ENCODE peak calls at places on chromosome 1, in eight cellular contexts. One of them, this sample, is unnamed.

GRCh38 chr1:47399841-47400144 is 16.3 kb upstream of the FOXE3 start:
- DNase-seq in EL: no peak
- DNase-seq in AG08396: no peak
- DNase-seq in fibroblast of villous mesenchyme: no peak
- DNase-seq in Calu3: no peak
- DNase-seq in cardiac muscle cell: no peak
- DNase-seq in HS-5: no peak
- DNase-seq in stimulated activated CD8-positive, alpha-beta memory T cell treated with anti-CD3 and anti-CD28 coated beads, Interleukin-7, amount 100 ng/mL, for 24 hours: no peak
- DNase-seq in this sample: no peak

GRCh38 chr1:162136760-162137537 is 67.5 kb downstream of the NOS1AP start:
- DNase-seq in Calu3: peak; percentile 38
- DNase-seq in AG08396: peak; percentile 75
- DNase-seq in HS-5: peak; percentile 76
- DNase-seq in stimulated activated CD8-positive, alpha-beta memory T cell treated with anti-CD3 and anti-CD28 coated beads, Interleukin-7, amount 100 ng/mL, for 24 hours: no peak
- DNase-seq in EL: peak; percentile 89
- DNase-seq in cardiac muscle cell: no peak
- DNase-seq in fibroblast of villous mesenchyme: peak; percentile 76
- DNase-seq in this sample: peak; percentile 74

GRCh38 chr1:205294175-205294913 is 27.2 kb downstream of the NUAK2 start:
- DNase-seq in AG08396: peak; percentile 71
- DNase-seq in cardiac muscle cell: no peak
- DNase-seq in fibroblast of villous mesenchyme: peak; percentile 96
- DNase-seq in HS-5: peak; percentile 92
- DNase-seq in Calu3: no peak
- DNase-seq in stimulated activated CD8-positive, alpha-beta memory T cell treated with anti-CD3 and anti-CD28 coated beads, Interleukin-7, amount 100 ng/mL, for 24 hours: no peak
- DNase-seq in EL: peak; percentile 98
- DNase-seq in this sample: peak; percentile 88

GRCh38 chr1:182754915-182755314 is 34.7 kb upstream of the NPL start:
- DNase-seq in AG08396: no peak
- DNase-seq in HS-5: no peak
- DNase-seq in fibroblast of villous mesenchyme: no peak
- DNase-seq in Calu3: no peak
- DNase-seq in EL: no peak
- DNase-seq in stimulated activated CD8-positive, alpha-beta memory T cell treated with anti-CD3 and anti-CD28 coated beads, Interleukin-7, amount 100 ng/mL, for 24 hours: no peak
- DNase-seq in cardiac muscle cell: no peak
- DNase-seq in this sample: no peak

GRCh38 chr1:58717979-58718378 is 18.1 kb upstream of the MYSM1 start:
- DNase-seq in stimulated activated CD8-positive, alpha-beta memory T cell treated with anti-CD3 and anti-CD28 coated beads, Interleukin-7, amount 100 ng/mL, for 24 hours: no peak
- DNase-seq in Calu3: no peak
- DNase-seq in cardiac muscle cell: no peak
- DNase-seq in HS-5: no peak
- DNase-seq in fibroblast of villous mesenchyme: no peak
- DNase-seq in EL: no peak
- DNase-seq in AG08396: no peak
- DNase-seq in this sample: no peak

GRCh38 chr1:174023438-174023837 is 1.3 kb upstream of the RC3H1 start:
- DNase-seq in EL: no peak
- DNase-seq in fibroblast of villous mesenchyme: no peak
- DNase-seq in cardiac muscle cell: peak; percentile 47
- DNase-seq in stimulated activated CD8-positive, alpha-beta memory T cell treated with anti-CD3 and anti-CD28 coated beads, Interleukin-7, amount 100 ng/mL, for 24 hours: no peak
- DNase-seq in AG08396: no peak
- DNase-seq in Calu3: peak; percentile 76
- DNase-seq in HS-5: no peak
- DNase-seq in this sample: peak; percentile 28

GRCh38 chr1:227437495-227438008 is 119.3 kb upstream of the CDC42BPA start:
- DNase-seq in AG08396: peak; percentile 70
- DNase-seq in stimulated activated CD8-positive, alpha-beta memory T cell treated with anti-CD3 and anti-CD28 coated beads, Interleukin-7, amount 100 ng/mL, for 24 hours: no peak
- DNase-seq in fibroblast of villous mesenchyme: peak; percentile 70
- DNase-seq in Calu3: no peak
- DNase-seq in HS-5: no peak
- DNase-seq in cardiac muscle cell: peak; percentile 35
- DNase-seq in EL: peak; percentile 72
- DNase-seq in this sample: peak; percentile 61

GRCh38 chr1:185040333-185040732 is 5.0 kb upstream of the RNF2 start:
- DNase-seq in fibroblast of villous mesenchyme: no peak
- DNase-seq in cardiac muscle cell: no peak
- DNase-seq in stimulated activated CD8-positive, alpha-beta memory T cell treated with anti-CD3 and anti-CD28 coated beads, Interleukin-7, amount 100 ng/mL, for 24 hours: no peak
- DNase-seq in EL: no peak
- DNase-seq in Calu3: no peak
- DNase-seq in HS-5: no peak
- DNase-seq in AG08396: no peak
- DNase-seq in this sample: no peak

GRCh38 chr1:234862944-234863515 is 253.1 kb upstream of the IRF2BP2 start:
- DNase-seq in AG08396: peak; percentile 63
- DNase-seq in EL: peak; percentile 73
- DNase-seq in fibroblast of villous mesenchyme: peak; percentile 83
- DNase-seq in Calu3: no peak
- DNase-seq in cardiac muscle cell: no peak
- DNase-seq in HS-5: no peak
- DNase-seq in stimulated activated CD8-positive, alpha-beta memory T cell treated with anti-CD3 and anti-CD28 coated beads, Interleukin-7, amount 100 ng/mL, for 24 hours: no peak
- DNase-seq in this sample: peak; percentile 84

GRCh38 chr1:107594541-107594940 is 370.4 kb downstream of the VAV3 start:
- DNase-seq in EL: no peak
- DNase-seq in AG08396: no peak
- DNase-seq in stimulated activated CD8-positive, alpha-beta memory T cell treated with anti-CD3 and anti-CD28 coated beads, Interleukin-7, amount 100 ng/mL, for 24 hours: no peak
- DNase-seq in Calu3: no peak
- DNase-seq in HS-5: no peak
- DNase-seq in fibroblast of villous mesenchyme: peak; percentile 37
- DNase-seq in cardiac muscle cell: no peak
- DNase-seq in this sample: peak; percentile 40

GRCh38 chr1:44724408-44725308 is 6.3 kb downstream of the RNU5D-1 start:
- DNase-seq in fibroblast of villous mesenchyme: no peak
- DNase-seq in cardiac muscle cell: no peak
- DNase-seq in HS-5: no peak
- DNase-seq in AG08396: no peak
- DNase-seq in stimulated activated CD8-positive, alpha-beta memory T cell treated with anti-CD3 and anti-CD28 coated beads, Interleukin-7, amount 100 ng/mL, for 24 hours: no peak
- DNase-seq in EL: no peak
- DNase-seq in Calu3: no peak
- DNase-seq in this sample: no peak

GRCh38 chr1:181144238-181144637 is 55.7 kb downstream of the IER5 start:
- DNase-seq in Calu3: no peak
- DNase-seq in EL: no peak
- DNase-seq in HS-5: no peak
- DNase-seq in fibroblast of villous mesenchyme: no peak
- DNase-seq in cardiac muscle cell: no peak
- DNase-seq in stimulated activated CD8-positive, alpha-beta memory T cell treated with anti-CD3 and anti-CD28 coated beads, Interleukin-7, amount 100 ng/mL, for 24 hours: no peak
- DNase-seq in AG08396: no peak
- DNase-seq in this sample: no peak

GRCh38 chr1:46969014-46969619 is 27.8 kb upstream of the CYP4A11 start:
- DNase-seq in Calu3: no peak
- DNase-seq in stimulated activated CD8-positive, alpha-beta memory T cell treated with anti-CD3 and anti-CD28 coated beads, Interleukin-7, amount 100 ng/mL, for 24 hours: no peak
- DNase-seq in AG08396: no peak
- DNase-seq in EL: no peak
- DNase-seq in fibroblast of villous mesenchyme: no peak
- DNase-seq in HS-5: no peak
- DNase-seq in cardiac muscle cell: no peak
- DNase-seq in this sample: no peak

GRCh38 chr1:228297822-228298221 is 90.0 kb downstream of the OBSCN start:
- DNase-seq in HS-5: no peak
- DNase-seq in AG08396: no peak
- DNase-seq in fibroblast of villous mesenchyme: no peak
- DNase-seq in stimulated activated CD8-positive, alpha-beta memory T cell treated with anti-CD3 and anti-CD28 coated beads, Interleukin-7, amount 100 ng/mL, for 24 hours: no peak
- DNase-seq in Calu3: no peak
- DNase-seq in cardiac muscle cell: no peak
- DNase-seq in EL: no peak
- DNase-seq in this sample: no peak

GRCh38 chr1:92538413-92539061 is 51.8 kb upstream of the GFI1 start:
- DNase-seq in HS-5: no peak
- DNase-seq in Calu3: no peak
- DNase-seq in EL: peak; percentile 29
- DNase-seq in fibroblast of villous mesenchyme: no peak
- DNase-seq in AG08396: no peak
- DNase-seq in cardiac muscle cell: no peak
- DNase-seq in stimulated activated CD8-positive, alpha-beta memory T cell treated with anti-CD3 and anti-CD28 coated beads, Interleukin-7, amount 100 ng/mL, for 24 hours: no peak
- DNase-seq in this sample: no peak

GRCh38 chr1:106620521-106620954 is 435.9 kb upstream of the PRMT6 start:
- DNase-seq in HS-5: peak; percentile 70
- DNase-seq in fibroblast of villous mesenchyme: peak; percentile 5
- DNase-seq in Calu3: peak; percentile 44
- DNase-seq in EL: peak; percentile 23
- DNase-seq in stimulated activated CD8-positive, alpha-beta memory T cell treated with anti-CD3 and anti-CD28 coated beads, Interleukin-7, amount 100 ng/mL, for 24 hours: no peak
- DNase-seq in AG08396: no peak
- DNase-seq in cardiac muscle cell: no peak
- DNase-seq in this sample: peak; percentile 31

GRCh38 chr1:100299521-100300222 is 33.7 kb downstream of the RTCA start:
- DNase-seq in stimulated activated CD8-positive, alpha-beta memory T cell treated with anti-CD3 and anti-CD28 coated beads, Interleukin-7, amount 100 ng/mL, for 24 hours: no peak
- DNase-seq in cardiac muscle cell: no peak
- DNase-seq in AG08396: no peak
- DNase-seq in fibroblast of villous mesenchyme: no peak
- DNase-seq in EL: no peak
- DNase-seq in HS-5: no peak
- DNase-seq in Calu3: no peak
- DNase-seq in this sample: no peak

GRCh38 chr1:156858555-156858956 is 361 bp downstream of the INSRR start:
- DNase-seq in stimulated activated CD8-positive, alpha-beta memory T cell treated with anti-CD3 and anti-CD28 coated beads, Interleukin-7, amount 100 ng/mL, for 24 hours: no peak
- DNase-seq in cardiac muscle cell: no peak
- DNase-seq in AG08396: no peak
- DNase-seq in Calu3: no peak
- DNase-seq in HS-5: no peak
- DNase-seq in EL: no peak
- DNase-seq in fibroblast of villous mesenchyme: no peak
- DNase-seq in this sample: no peak

GRCh38 chr1:204207136-204207616 is 6.6 kb downstream of the GOLT1A start:
- DNase-seq in fibroblast of villous mesenchyme: peak; percentile 22
- DNase-seq in stimulated activated CD8-positive, alpha-beta memory T cell treated with anti-CD3 and anti-CD28 coated beads, Interleukin-7, amount 100 ng/mL, for 24 hours: peak; percentile 58
- DNase-seq in EL: peak; percentile 41
- DNase-seq in Calu3: peak; percentile 87
- DNase-seq in AG08396: peak; percentile 80
- DNase-seq in HS-5: no peak
- DNase-seq in cardiac muscle cell: peak; percentile 79
- DNase-seq in this sample: no peak

GRCh38 chr1:210363119-210363518 is 34.4 kb downstream of the HHAT start:
- DNase-seq in HS-5: no peak
- DNase-seq in stimulated activated CD8-positive, alpha-beta memory T cell treated with anti-CD3 and anti-CD28 coated beads, Interleukin-7, amount 100 ng/mL, for 24 hours: no peak
- DNase-seq in cardiac muscle cell: no peak
- DNase-seq in Calu3: no peak
- DNase-seq in fibroblast of villous mesenchyme: no peak
- DNase-seq in EL: no peak
- DNase-seq in AG08396: no peak
- DNase-seq in this sample: no peak

GRCh38 chr1:79716481-79716880 is 710.0 kb upstream of the ADGRL4 start:
- DNase-seq in stimulated activated CD8-positive, alpha-beta memory T cell treated with anti-CD3 and anti-CD28 coated beads, Interleukin-7, amount 100 ng/mL, for 24 hours: no peak
- DNase-seq in fibroblast of villous mesenchyme: peak; percentile 20
- DNase-seq in EL: peak; percentile 5
- DNase-seq in Calu3: peak; percentile 11
- DNase-seq in AG08396: no peak
- DNase-seq in HS-5: no peak
- DNase-seq in cardiac muscle cell: no peak
- DNase-seq in this sample: peak; percentile 54

GRCh38 chr1:101302831-101303511 is 66.2 kb downstream of the S1PR1 start:
- DNase-seq in cardiac muscle cell: no peak
- DNase-seq in AG08396: peak; percentile 14
- DNase-seq in stimulated activated CD8-positive, alpha-beta memory T cell treated with anti-CD3 and anti-CD28 coated beads, Interleukin-7, amount 100 ng/mL, for 24 hours: no peak
- DNase-seq in fibroblast of villous mesenchyme: no peak
- DNase-seq in HS-5: peak; percentile 64
- DNase-seq in Calu3: no peak
- DNase-seq in EL: peak; percentile 82
- DNase-seq in this sample: peak; percentile 42

GRCh38 chr1:94463765-94464330 is 45.7 kb downstream of the ABCD3 start:
- DNase-seq in HS-5: no peak
- DNase-seq in fibroblast of villous mesenchyme: peak; percentile 69
- DNase-seq in stimulated activated CD8-positive, alpha-beta memory T cell treated with anti-CD3 and anti-CD28 coated beads, Interleukin-7, amount 100 ng/mL, for 24 hours: no peak
- DNase-seq in EL: peak; percentile 51
- DNase-seq in AG08396: peak; percentile 36
- DNase-seq in Calu3: peak; percentile 34
- DNase-seq in cardiac muscle cell: no peak
- DNase-seq in this sample: peak; percentile 51

GRCh38 chr1:154614247-154614646 is 6.3 kb upstream of the ADAR start:
- DNase-seq in AG08396: no peak
- DNase-seq in cardiac muscle cell: no peak
- DNase-seq in HS-5: no peak
- DNase-seq in EL: no peak
- DNase-seq in fibroblast of villous mesenchyme: no peak
- DNase-seq in Calu3: no peak
- DNase-seq in stimulated activated CD8-positive, alpha-beta memory T cell treated with anti-CD3 and anti-CD28 coated beads, Interleukin-7, amount 100 ng/mL, for 24 hours: no peak
- DNase-seq in this sample: no peak

GRCh38 chr1:56378376-56379070 is 200.8 kb downstream of the PLPP3 start:
- DNase-seq in fibroblast of villous mesenchyme: no peak
- DNase-seq in HS-5: no peak
- DNase-seq in Calu3: no peak
- DNase-seq in stimulated activated CD8-positive, alpha-beta memory T cell treated with anti-CD3 and anti-CD28 coated beads, Interleukin-7, amount 100 ng/mL, for 24 hours: no peak
- DNase-seq in cardiac muscle cell: peak; percentile 34
- DNase-seq in AG08396: no peak
- DNase-seq in EL: no peak
- DNase-seq in this sample: no peak

GRCh38 chr1:55930931-55931271 is 648.5 kb downstream of the PLPP3 start:
- DNase-seq in Calu3: no peak
- DNase-seq in stimulated activated CD8-positive, alpha-beta memory T cell treated with anti-CD3 and anti-CD28 coated beads, Interleukin-7, amount 100 ng/mL, for 24 hours: no peak
- DNase-seq in AG08396: no peak
- DNase-seq in fibroblast of villous mesenchyme: no peak
- DNase-seq in cardiac muscle cell: no peak
- DNase-seq in EL: no peak
- DNase-seq in HS-5: no peak
- DNase-seq in this sample: no peak

GRCh38 chr1:52460686-52461085 is 56.3 kb downstream of the PRPF38A start:
- DNase-seq in Calu3: no peak
- DNase-seq in HS-5: no peak
- DNase-seq in stimulated activated CD8-positive, alpha-beta memory T cell treated with anti-CD3 and anti-CD28 coated beads, Interleukin-7, amount 100 ng/mL, for 24 hours: no peak
- DNase-seq in fibroblast of villous mesenchyme: peak; percentile 41
- DNase-seq in AG08396: no peak
- DNase-seq in EL: peak; percentile 15
- DNase-seq in cardiac muscle cell: no peak
- DNase-seq in this sample: peak; percentile 16

GRCh38 chr1:40045182-40045581 is 4.7 kb downstream of the CAP1 start:
- DNase-seq in cardiac muscle cell: no peak
- DNase-seq in fibroblast of villous mesenchyme: no peak
- DNase-seq in EL: no peak
- DNase-seq in HS-5: no peak
- DNase-seq in Calu3: no peak
- DNase-seq in stimulated activated CD8-positive, alpha-beta memory T cell treated with anti-CD3 and anti-CD28 coated beads, Interleukin-7, amount 100 ng/mL, for 24 hours: no peak
- DNase-seq in AG08396: no peak
- DNase-seq in this sample: no peak

GRCh38 chr1:26578167-26578566 is 48.6 kb downstream of the RPS6KA1 start:
- DNase-seq in fibroblast of villous mesenchyme: no peak
- DNase-seq in AG08396: no peak
- DNase-seq in cardiac muscle cell: no peak
- DNase-seq in HS-5: no peak
- DNase-seq in EL: no peak
- DNase-seq in Calu3: no peak
- DNase-seq in stimulated activated CD8-positive, alpha-beta memory T cell treated with anti-CD3 and anti-CD28 coated beads, Interleukin-7, amount 100 ng/mL, for 24 hours: no peak
- DNase-seq in this sample: no peak

GRCh38 chr1:165364432-165365133 is 8.1 kb upstream of the LMX1A start:
- DNase-seq in cardiac muscle cell: no peak
- DNase-seq in HS-5: peak; percentile 23
- DNase-seq in stimulated activated CD8-positive, alpha-beta memory T cell treated with anti-CD3 and anti-CD28 coated beads, Interleukin-7, amount 100 ng/mL, for 24 hours: no peak
- DNase-seq in fibroblast of villous mesenchyme: no peak
- DNase-seq in Calu3: peak; percentile 27
- DNase-seq in EL: no peak
- DNase-seq in AG08396: no peak
- DNase-seq in this sample: peak; percentile 35

This sample was measured in AG10803.